ENCODE peak calls at places on chromosomes 13 and 19, in eight cellular contexts. B is aorta, K is heart right ventricle, F is lung, R is PC-3, P is colonic mucosa, E is neural progenitor cell, J is adipocyte. Z is an unnamed sample. For H3K36me3, the result is how much of the 10 kb centered on the place peaks cover.

GRCh38 chr13:110505594-110505993 is 55.9 kb downstream of the RAB20 start:
- DNase-seq in B (no peak), K (no peak), F (no peak), R (no peak), P (no peak), E (no peak), J (no peak), Z (no peak)

GRCh38 chr19:16193466-16193865 is 4.2 kb upstream of the AP1M1 start:
- DNase-seq in B (no peak), K (no peak), F (no peak), R (no peak), P (no peak), E (no peak), J (no peak), Z (peak)

GRCh38 chr13:45807520-45808099 is 43.9 kb downstream of the SIAH3 start:
- DNase-seq in B (no peak), K (peak), F (no peak), R (peak), P (no peak), E (peak), J (peak), Z (peak)

GRCh38 chr13:94252209-94252608 is 227.3 kb downstream of the DCT start:
- DNase-seq in B (no peak), K (no peak), F (no peak), R (no peak), P (no peak), E (no peak), J (no peak), Z (no peak)

GRCh38 chr13:51396352-51396751 is 56.5 kb downstream of the INTS6 start:
- DNase-seq in B (no peak), K (no peak), F (no peak), R (no peak), P (no peak), E (no peak), J (peak), Z (no peak)

GRCh38 chr13:61709258-61709657 is 293.6 kb upstream of the PCDH20 start:
- DNase-seq in B (no peak), K (no peak), F (no peak), R (no peak), P (no peak), E (no peak), J (no peak), Z (no peak)

GRCh38 chr13:94323746-94324408 is 155.6 kb downstream of the DCT start:
- DNase-seq in B (no peak), K (no peak), F (no peak), R (no peak), P (no peak), E (no peak), J (no peak), Z (no peak)

GRCh38 chr19:56301152-56301551 is 13.5 kb downstream of the ZSCAN5A start:
- DNase-seq in B (no peak), K (no peak), F (no peak), R (peak), P (no peak), E (no peak), J (no peak), Z (peak)

GRCh38 chr19:58584498-58585441 is 11.6 kb upstream of the MZF1 start:
- DNase-seq in B (no peak), K (no peak), F (no peak), R (no peak), P (no peak), E (no peak), J (no peak), Z (no peak)

GRCh38 chr19:45097776-45098520 is 5.0 kb downstream of the PPP1R37 start:
- DNase-seq in B (no peak), K (peak), F (no peak), R (peak), P (peak), E (no peak), J (peak), Z (peak)

GRCh38 chr13:110306340-110306959 is 507 bp downstream of the COL4A1 start:
- DNase-seq in B (no peak), K (no peak), F (no peak), R (no peak), P (no peak), E (peak), J (peak), Z (no peak)

GRCh38 chr13:50596776-50597203 is 246.7 kb downstream of the DLEU7 start:
- DNase-seq in B (no peak), K (no peak), F (no peak), R (no peak), P (no peak), E (no peak), J (no peak), Z (no peak)

GRCh38 chr19:13010992-13011652 is 15.8 kb downstream of the NFIX start:
- DNase-seq in B (no peak), K (no peak), F (no peak), R (no peak), P (no peak), E (no peak), J (no peak), Z (no peak)
- H3K4me3 ChIP-seq in B (no peak), K (no peak), F (no peak), R (no peak), P (no peak), E (no peak), J (no peak), Z (no peak)

DNA sequence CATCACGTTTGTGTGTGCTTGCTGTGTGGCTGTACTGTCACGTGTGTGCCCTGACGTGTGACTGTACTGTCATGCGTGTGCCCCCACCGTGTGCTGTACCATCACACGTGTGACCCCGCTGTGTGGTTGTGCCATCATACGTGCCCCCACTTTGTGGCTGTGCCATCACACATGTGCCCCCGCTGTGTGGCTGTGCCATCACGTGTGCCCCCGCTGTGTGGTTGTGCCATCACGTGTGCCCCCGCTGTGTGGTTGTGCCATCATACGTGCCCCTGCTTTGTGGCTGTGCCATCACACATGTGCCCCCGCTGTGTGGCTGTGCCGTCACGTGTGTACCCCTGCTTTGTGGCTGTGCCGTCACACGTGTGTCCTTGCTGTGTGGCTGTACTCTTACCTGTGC is 25.7 kb downstream of the TFDP1 start:
- DNase-seq in B (no peak), K (no peak), F (no peak), R (no peak), P (no peak), E (no peak), J (no peak), Z (no peak)
- H3K36me3 ChIP-seq in B (under half), K (under half), F (under half), R (under half), P (under half), E (under half), J (under half), Z (half or more)

DNA sequence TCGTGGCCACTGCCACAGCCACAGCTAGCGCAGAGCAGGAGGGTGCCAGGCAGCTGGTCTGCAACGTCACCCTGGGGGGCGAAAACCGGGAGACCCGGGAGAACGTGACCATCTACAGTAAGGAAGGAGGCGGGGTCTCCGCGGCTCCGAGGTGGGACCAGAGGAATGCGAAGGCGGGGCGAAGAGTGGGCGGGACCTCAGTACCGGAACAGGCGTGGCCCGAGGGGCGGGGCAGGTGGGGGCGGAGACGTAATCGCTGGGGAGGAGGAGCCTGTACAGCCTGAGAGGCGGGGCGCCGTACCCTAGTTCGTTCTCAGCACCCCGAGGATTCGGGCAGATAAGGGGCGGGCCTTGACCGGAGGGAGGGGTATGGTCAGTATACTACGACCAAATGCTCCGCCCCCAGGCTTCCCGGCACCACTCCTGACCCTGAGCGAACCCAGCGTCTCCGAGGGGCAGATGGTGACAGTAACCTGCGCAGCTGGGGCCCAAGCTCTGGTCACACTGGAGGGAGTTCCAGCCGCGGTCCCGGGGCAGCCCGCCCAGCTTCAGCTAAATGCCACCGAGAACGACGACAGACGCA is 2.5 kb downstream of the ICAM5 start:
- DNase-seq in B (peak), K (peak), F (peak), R (peak), P (peak), E (peak), J (peak), Z (peak)
- H3K4me3 ChIP-seq in B (no peak), K (peak), F (peak), R (peak), P (peak), E (peak), J (no peak), Z (peak)

GRCh38 chr19:39425744-39426143 is 10.0 kb downstream of the RPS16 start:
- DNase-seq in B (no peak), K (no peak), F (no peak), R (no peak), P (no peak), E (no peak), J (no peak), Z (no peak)

GRCh38 chr19:39426170-39426569 is 9.6 kb downstream of the RPS16 start:
- DNase-seq in B (no peak), K (no peak), F (no peak), R (no peak), P (no peak), E (no peak), J (no peak), Z (no peak)

GRCh38 chr19:39428309-39429112 is 7.2 kb downstream of the RPS16 start:
- DNase-seq in B (peak), K (peak), F (no peak), R (no peak), P (peak), E (peak), J (peak), Z (peak)

GRCh38 chr19:39424934-39425333 is 10.8 kb downstream of the RPS16 start:
- DNase-seq in B (no peak), K (no peak), F (no peak), R (no peak), P (no peak), E (no peak), J (no peak), Z (no peak)

DNA sequence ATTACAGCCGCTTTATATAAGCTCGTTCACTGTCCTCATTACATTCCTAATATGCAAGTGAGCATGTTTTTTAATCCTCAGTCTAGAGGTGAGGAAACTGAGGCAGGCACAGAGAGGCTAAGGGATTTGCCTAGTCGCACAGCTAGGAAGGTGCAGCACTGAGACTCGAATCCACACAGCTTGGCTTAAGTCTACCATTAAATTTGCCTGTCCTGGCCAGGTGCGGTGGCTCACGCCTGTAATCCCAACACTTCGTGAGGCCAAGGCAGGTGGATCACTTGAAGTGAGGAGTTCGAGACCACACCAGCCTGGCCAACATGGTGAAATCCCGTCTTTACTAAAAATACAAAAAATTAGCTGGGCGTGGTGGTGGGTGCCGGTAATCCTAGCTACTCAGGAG is 8.0 kb downstream of the RPS16 start:
- DNase-seq in B (no peak), K (no peak), F (no peak), R (no peak), P (no peak), E (no peak), J (no peak), Z (no peak)
- H3K36me3 ChIP-seq in B (under half), K (under half), F (under half), R (under half), P (under half), E (under half), J (under half), Z (under half)

DNA sequence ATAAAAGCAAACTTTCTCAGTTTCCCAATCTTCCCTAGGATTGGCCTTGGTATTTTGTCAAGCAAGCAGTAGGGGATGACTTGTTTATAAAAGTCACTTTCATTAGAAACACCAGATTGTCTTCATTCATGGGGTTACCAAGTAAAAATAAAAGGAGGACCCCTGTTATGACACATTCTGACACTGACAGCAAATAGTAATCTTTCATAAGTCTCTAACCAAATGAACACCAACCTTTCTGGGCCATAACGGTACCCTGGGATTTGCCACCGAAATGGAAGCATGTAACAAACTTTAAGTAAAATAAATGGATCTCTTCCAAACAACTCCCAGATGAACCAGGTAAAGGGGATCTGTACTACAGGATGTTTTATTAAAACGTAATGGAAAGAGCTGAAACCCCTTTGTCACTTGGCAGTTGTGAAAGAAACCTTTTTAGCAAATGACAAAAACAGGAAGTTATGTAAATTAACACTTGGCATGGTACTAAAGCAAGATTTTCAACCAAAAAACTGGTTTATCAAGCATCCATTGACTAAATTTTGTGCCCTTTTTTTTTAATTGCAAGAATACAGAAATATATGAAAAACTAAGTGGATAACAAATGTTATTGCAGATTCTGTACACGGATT is 335.6 kb downstream of the RBM26 start:
- DNase-seq in B (no peak), K (no peak), F (no peak), R (no peak), P (no peak), E (no peak), J (no peak), Z (no peak)
- H3K4me3 ChIP-seq in B (no peak), K (no peak), F (no peak), R (no peak), P (no peak), E (no peak), J (no peak), Z (no peak)

GRCh38 chr19:4113398-4114088 is 10.4 kb downstream of the MAP2K2 start:
- DNase-seq in B (no peak), K (no peak), F (no peak), R (no peak), P (no peak), E (no peak), J (no peak), Z (no peak)
- H3K36me3 ChIP-seq in B (under half), K (half or more), F (half or more), R (under half), P (under half), E (under half), J (half or more), Z (under half)

DNA sequence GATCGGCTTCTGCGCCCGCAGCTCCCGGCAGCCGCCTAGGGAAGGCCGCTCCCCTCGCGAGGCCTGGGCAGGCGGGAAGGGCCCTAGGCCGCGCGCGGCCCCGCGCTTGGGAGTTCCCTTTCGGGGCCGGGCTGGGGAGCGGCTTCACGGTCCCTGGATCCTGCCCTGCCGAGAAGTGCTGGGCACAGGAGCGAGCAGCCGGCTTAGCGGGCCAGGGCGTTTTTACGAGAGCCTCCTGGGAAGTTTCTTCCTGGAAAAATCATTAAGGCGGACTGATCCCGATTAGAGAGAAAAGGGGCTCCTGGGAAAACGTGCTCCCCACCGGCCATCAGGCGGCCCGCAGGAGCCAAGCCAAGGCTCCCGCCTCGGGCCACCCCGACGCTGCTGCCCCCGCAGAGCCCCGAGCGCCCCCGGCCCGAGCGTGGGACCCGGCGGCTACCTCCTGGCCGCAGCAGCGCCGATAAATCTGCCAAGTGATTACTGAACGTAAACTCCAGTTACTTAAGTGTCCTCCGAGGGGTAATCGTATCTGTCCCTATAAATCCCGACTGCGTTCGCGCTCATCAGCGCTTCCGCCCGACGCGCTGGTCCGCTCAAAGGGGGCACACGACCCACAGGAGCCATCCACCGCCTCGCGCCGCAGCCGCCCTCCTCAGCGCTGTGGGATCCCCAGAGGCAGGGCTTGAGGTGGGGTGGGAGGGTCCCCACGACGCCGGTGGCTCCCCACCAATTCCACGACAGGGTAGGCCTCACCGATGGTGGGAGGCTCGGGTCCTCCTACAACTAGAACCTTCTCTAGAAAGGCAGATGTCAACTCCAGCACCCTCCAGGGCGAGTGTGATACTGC is 2.8 kb downstream of the ZIC5 start:
- DNase-seq in B (no peak), K (no peak), F (no peak), R (no peak), P (peak), E (peak), J (peak), Z (peak)
- H3K4me3 ChIP-seq in B (no peak), K (peak), F (no peak), R (peak), P (peak), E (peak), J (peak), Z (peak)

GRCh38 chr19:734716-735115 is 16.2 kb upstream of the MISP start:
- DNase-seq in B (no peak), K (no peak), F (no peak), R (no peak), P (no peak), E (no peak), J (no peak), Z (no peak)

GRCh38 chr19:731000-731399 is 19.9 kb upstream of the MISP start:
- DNase-seq in B (no peak), K (no peak), F (no peak), R (no peak), P (no peak), E (no peak), J (no peak), Z (no peak)

GRCh38 chr19:730382-730668 is 20.6 kb upstream of the MISP start:
- DNase-seq in B (no peak), K (no peak), F (no peak), R (no peak), P (no peak), E (no peak), J (no peak), Z (no peak)

GRCh38 chr19:729564-730381 is 21.0 kb downstream of the PALM start:
- DNase-seq in B (no peak), K (no peak), F (no peak), R (no peak), P (no peak), E (no peak), J (no peak), Z (no peak)

GRCh38 chr19:732325-733069 is 18.4 kb upstream of the MISP start:
- DNase-seq in B (no peak), K (no peak), F (no peak), R (no peak), P (no peak), E (no peak), J (no peak), Z (no peak)
- H3K36me3 ChIP-seq in B (under half), K (under half), F (under half), R (under half), P (under half), E (under half), J (under half), Z (under half)

Z was measured in MG63.